ENCODE peak calls at places on chromosomes 5 and 9, in seven cellular contexts. D is colonic mucosa, F is dorsolateral prefrontal cortex, N is MCF 10A, Z is kidney epithelial cell, T is fibroblast of pulmonary artery, X is left ventricle myocardium inferior. G is an unnamed sample.

GRCh38 chr5:51566940-51567339 is 183.7 kb downstream of the ISL1 start:
- DNase-seq in Z (no peak), T (no peak), F (no peak), X (no peak), D (no peak), N (no peak), G (no peak)

GRCh38 chr9:69433426-69433825 is 108.4 kb downstream of the ENTREP1 start:
- DNase-seq in D (no peak), F (no peak), Z (no peak), X (no peak), N (no peak), T (no peak), G (no peak)

GRCh38 chr5:150138551-150139265 is 16.9 kb downstream of the PDGFRB start:
- DNase-seq in Z (peak), F (peak), N (peak), X (peak), T (peak), D (no peak), G (peak)

GRCh38 chr5:103674739-103675138 is 112.2 kb upstream of the NUDT12 start:
- DNase-seq in X (no peak), T (peak), N (no peak), Z (no peak), D (no peak), F (no peak), G (no peak)

GRCh38 chr9:4994166-4994890 is 9.3 kb downstream of the JAK2 start:
- DNase-seq in D (no peak), N (no peak), T (no peak), X (no peak), Z (no peak), F (no peak), G (no peak)

GRCh38 chr9:2657427-2657826 is 35.8 kb downstream of the VLDLR start:
- DNase-seq in X (no peak), D (no peak), F (no peak), N (no peak), Z (no peak), T (no peak), G (no peak)

GRCh38 chr5:157049605-157050004 is 9.3 kb downstream of the HAVCR1 start:
- DNase-seq in T (no peak), D (no peak), F (no peak), N (peak), X (no peak), Z (peak), G (no peak)

GRCh38 chr9:19120846-19121245 is 6.4 kb downstream of the PLIN2 start:
- DNase-seq in D (no peak), T (no peak), Z (no peak), X (no peak), F (no peak), N (no peak), G (no peak)

GRCh38 chr5:39578887-39579497 is 154.2 kb upstream of the DAB2 start:
- DNase-seq in T (peak), D (no peak), X (no peak), N (peak), F (no peak), Z (no peak), G (no peak)

GRCh38 chr9:69671904-69672827 is at the start of gene APBA1:
- DNase-seq in F (peak), N (no peak), D (peak), T (peak), X (peak), Z (no peak), G (peak)

GRCh38 chr5:180975338-180975737 is 13.3 kb upstream of the BTNL3 start:
- DNase-seq in D (no peak), Z (no peak), X (no peak), N (no peak), F (no peak), T (no peak), G (no peak)

GRCh38 chr5:117614408-117614807 is 1039.8 kb upstream of the SEMA6A start:
- DNase-seq in X (no peak), F (no peak), Z (no peak), D (no peak), N (no peak), T (no peak), G (no peak)

GRCh38 chr9:38641985-38642864 is 21.8 kb upstream of the ANKRD18A start:
- DNase-seq in T (peak), N (peak), F (no peak), X (no peak), Z (no peak), D (peak), G (no peak)

DNA sequence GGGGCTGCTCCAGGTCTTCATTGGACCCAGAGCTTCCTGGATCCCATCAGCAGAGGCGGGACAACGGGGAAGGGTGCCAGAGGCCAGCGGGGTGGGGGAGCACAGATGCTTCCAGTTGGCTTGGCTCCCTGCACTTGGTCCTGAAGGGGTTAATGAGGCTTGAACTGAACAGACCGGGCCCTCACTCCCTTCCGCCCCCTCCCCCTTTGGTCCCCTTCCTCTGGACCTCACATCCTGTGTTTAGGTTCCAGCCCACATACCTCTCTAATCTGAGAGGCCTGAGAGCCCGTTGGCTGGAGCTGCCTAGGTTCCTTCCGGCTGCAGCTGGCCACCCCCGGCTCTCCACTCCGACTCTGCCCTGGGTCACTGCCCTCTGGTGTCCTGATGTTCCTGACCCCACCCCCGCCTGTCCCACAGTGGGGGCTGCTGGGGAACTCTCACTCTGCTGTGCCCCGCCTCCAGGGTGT is 32.3 kb downstream of the PTPA start:
- DNase-seq in N (peak), T (peak), D (peak), Z (no peak), X (peak), F (no peak), G (no peak)
- TF ChIP-seq CTCF in N (no peak), T (no peak), D (no peak), Z (no peak), X (no peak), F (no peak), G (no peak)

DNA sequence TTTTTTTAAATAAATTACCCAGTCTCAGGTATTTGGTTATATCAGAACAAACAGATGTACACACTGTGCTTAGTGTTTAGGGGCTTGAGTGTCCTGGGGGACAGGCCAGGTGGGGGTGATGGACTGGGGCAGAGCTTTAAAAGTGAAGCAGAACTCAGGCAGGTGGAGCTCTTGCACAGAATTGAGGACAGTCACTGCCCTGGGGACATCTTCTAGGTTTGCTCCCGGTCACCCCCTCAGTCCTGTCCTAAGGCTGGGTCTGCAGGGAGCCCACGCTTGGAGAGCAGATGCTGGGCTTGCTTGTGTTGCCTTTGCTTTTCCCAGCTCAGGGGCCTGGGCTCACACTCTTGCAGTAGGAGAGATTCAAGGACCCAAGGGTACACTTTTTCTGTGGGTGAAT is 10.8 kb downstream of the GADD45G start:
- DNase-seq in Z (no peak), N (no peak), D (no peak), X (no peak), T (no peak), F (no peak), G (no peak)
- TF ChIP-seq CTCF in Z (no peak), N (no peak), D (no peak), X (peak), T (no peak), F (no peak), G (no peak)

DNA sequence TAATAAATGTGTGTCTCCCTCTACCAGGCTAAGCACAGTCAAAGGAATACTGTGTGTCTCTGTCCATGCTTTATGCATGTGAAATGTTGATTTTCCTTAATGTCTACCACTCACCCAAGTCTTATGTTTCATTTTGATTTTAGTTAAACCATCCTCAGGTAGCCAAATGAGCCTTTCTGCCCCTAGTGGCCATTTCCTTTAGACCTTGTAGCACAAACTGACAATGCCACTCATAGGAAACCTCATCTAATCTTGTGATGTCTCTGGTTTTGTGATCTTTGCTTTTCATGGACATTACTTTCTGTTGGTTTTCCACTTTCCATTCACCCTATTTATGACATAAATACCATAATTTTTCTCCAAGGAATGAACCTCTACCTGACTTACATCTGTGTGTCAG is 820.8 kb downstream of the MAT2B start:
- DNase-seq in F (no peak), Z (no peak), N (no peak), T (no peak), X (no peak), D (no peak), G (no peak)
- TF ChIP-seq CTCF in F (no peak), Z (peak), N (no peak), T (peak), X (no peak), D (no peak), G (no peak)

GRCh38 chr5:139954022-139954421 is 89.1 kb downstream of the NRG2 start:
- DNase-seq in Z (no peak), D (no peak), X (no peak), N (no peak), T (no peak), F (no peak), G (no peak)

GRCh38 chr5:139954462-139954861 is 88.6 kb downstream of the NRG2 start:
- DNase-seq in D (no peak), T (no peak), X (no peak), Z (no peak), N (no peak), F (no peak), G (no peak)

GRCh38 chr5:139956342-139956741 is 86.8 kb downstream of the NRG2 start:
- DNase-seq in N (no peak), T (no peak), X (no peak), Z (no peak), D (no peak), F (no peak), G (no peak)

GRCh38 chr5:139955053-139955605 is 88.0 kb downstream of the NRG2 start:
- DNase-seq in X (no peak), F (no peak), N (no peak), T (no peak), Z (no peak), D (no peak), G (no peak)

DNA sequence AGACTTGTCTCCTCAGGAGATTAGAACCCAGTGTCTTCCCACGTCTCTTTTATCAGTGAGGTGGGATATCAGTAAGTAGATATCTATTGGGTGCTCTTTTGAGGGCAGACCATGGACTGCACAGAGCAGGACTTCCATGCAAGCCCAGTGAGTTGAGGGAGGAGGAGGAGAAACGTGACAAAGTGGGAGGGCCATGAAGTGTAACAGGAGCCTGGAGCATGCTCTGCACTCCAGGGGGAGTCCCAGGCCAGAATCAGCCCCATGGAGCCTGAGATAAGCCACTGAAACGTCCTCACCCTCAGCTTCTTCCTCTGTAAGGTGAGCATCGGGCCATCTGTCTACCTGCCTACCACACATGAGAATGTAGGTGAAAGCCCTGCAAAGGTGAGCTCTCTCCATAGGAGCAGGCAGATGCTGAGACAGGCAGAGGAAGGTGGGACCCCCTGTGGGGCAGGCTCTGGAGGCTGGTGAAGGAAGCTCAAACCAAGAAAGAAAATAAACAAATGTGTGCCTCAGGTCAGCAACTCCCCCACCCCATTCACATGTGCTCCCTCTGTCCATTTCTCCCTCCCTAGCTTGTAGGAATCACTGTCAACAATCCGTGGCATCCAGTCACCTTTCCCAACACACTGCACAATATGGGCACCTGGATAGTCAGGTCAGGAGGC is 87.3 kb downstream of the NRG2 start:
- DNase-seq in F (no peak), T (no peak), D (no peak), N (peak), X (no peak), Z (no peak), G (no peak)
- TF ChIP-seq CTCF in F (no peak), T (no peak), D (no peak), N (no peak), X (no peak), Z (no peak), G (no peak)

GRCh38 chr5:124726631-124727362 is 19.6 kb downstream of the ZNF608 start:
- DNase-seq in Z (no peak), X (no peak), D (no peak), N (no peak), F (no peak), T (no peak), G (no peak)

GRCh38 chr5:124725622-124726258 is 20.7 kb downstream of the ZNF608 start:
- DNase-seq in T (no peak), F (no peak), D (no peak), Z (no peak), X (no peak), N (no peak), G (no peak)

GRCh38 chr5:124728331-124729307 is 17.8 kb downstream of the ZNF608 start:
- DNase-seq in D (no peak), T (no peak), X (no peak), N (no peak), Z (no peak), F (no peak), G (no peak)

GRCh38 chr5:124724357-124725039 is 21.9 kb downstream of the ZNF608 start:
- DNase-seq in T (no peak), Z (no peak), N (no peak), F (no peak), X (no peak), D (no peak), G (no peak)

GRCh38 chr5:124725040-124725434 is 21.4 kb downstream of the ZNF608 start:
- DNase-seq in F (no peak), Z (no peak), N (no peak), D (no peak), X (no peak), T (no peak), G (no peak)
- TF ChIP-seq CTCF in F (no peak), Z (peak), N (no peak), D (no peak), X (no peak), T (no peak), G (peak)

GRCh38 chr9:83920469-83920941 is 727 bp downstream of the KIF27 start:
- DNase-seq in T (peak), X (no peak), F (peak), Z (no peak), D (peak), N (peak), G (no peak)
- TF ChIP-seq CTCF in T (peak), X (no peak), F (no peak), Z (no peak), D (no peak), N (peak), G (no peak)

GRCh38 chr9:114285166-114285867 is 37.6 kb upstream of the ORM1 start:
- DNase-seq in T (peak), Z (peak), N (peak), F (peak), D (no peak), X (peak), G (no peak)
- TF ChIP-seq CTCF in T (peak), Z (peak), N (no peak), F (no peak), D (no peak), X (no peak), G (no peak)

G was measured in progenitor cell of endocrine pancreas.